ENCODE peak calls at places on chromosomes 16 and 17, in six cellular contexts. C is ACHN; V is ascending aorta; I is stomach; R is activated T-helper 1 cell treated with anti-CD3 and anti-CD28 coated beads, Interleukin-12 subunit alpha, Interleukin-12 subunit beta, Interleukin-2, Interleukin-4 antibody, amounts not matched to agents 30 ng/mL and 10 ng/mL and 1 ng/mL, durations not matched to agents 14 hours and 24 hours and 36 hours; H is stimulated activated naive CD4-positive, alpha-beta T cell. F is an unnamed sample.

GRCh38 chr17:29734640-29735039 is 111.9 kb upstream of the CORO6 start:
- DNase-seq in C (no peak), H (no peak), V (no peak), R (no peak), I (no peak), F (no peak)

GRCh38 chr16:17509194-17509593 is 38.4 kb upstream of the XYLT1 start:
- DNase-seq in C (no peak), I (no peak), V (no peak), R (no peak), H (no peak), F (no peak)

GRCh38 chr17:45719335-45720071 is 64.6 kb upstream of the CRHR1 start:
- DNase-seq in R (no peak), V (no peak), I (no peak), H (no peak), C (peak; percentile 65), F (no peak)

GRCh38 chr17:49637050-49637449 is 40.8 kb downstream of the SPOP start:
- DNase-seq in V (no peak), R (no peak), C (no peak), H (no peak), I (no peak), F (no peak)

GRCh38 chr17:17606416-17607000 is 15.0 kb upstream of the PEMT start:
- DNase-seq in V (no peak), H (no peak), I (no peak), R (no peak), C (no peak), F (no peak)

GRCh38 chr17:29039764-29040598 is 3.0 kb upstream of the PIPOX start:
- DNase-seq in V (no peak), I (no peak), C (no peak), H (no peak), R (no peak), F (no peak)

GRCh38 chr17:83083368-83084201 is 4.2 kb downstream of the METRNL start:
- DNase-seq in C (peak; percentile 82), I (no peak), H (no peak), R (peak; percentile 50), V (no peak), F (peak; percentile 76)

GRCh38 chr17:9473716-9474115 is 101.9 kb downstream of the STX8 start:
- DNase-seq in H (no peak), C (no peak), V (no peak), R (no peak), I (no peak), F (no peak)

GRCh38 chr17:45317113-45317820 is 447 bp upstream of the MAP3K14 start:
- DNase-seq in R (peak; percentile 99), I (peak; percentile 100), H (peak; percentile 100), V (peak; percentile 99), C (peak; percentile 100), F (peak; percentile 100)

GRCh38 chr17:19991252-19991885 is 13.7 kb upstream of the AKAP10 start:
- DNase-seq in C (no peak), I (no peak), V (no peak), H (no peak), R (no peak), F (no peak)

GRCh38 chr17:13523164-13523563 is 78.6 kb downstream of the HS3ST3A1 start:
- DNase-seq in R (no peak), V (no peak), H (no peak), C (no peak), I (no peak), F (no peak)

GRCh38 chr16:74568961-74569631 is 37.8 kb downstream of the GLG1 start:
- DNase-seq in C (no peak), R (no peak), V (no peak), H (no peak), I (no peak), F (no peak)

GRCh38 chr16:68289621-68290329 is 21.0 kb downstream of the SLC7A6OS start:
- DNase-seq in C (no peak), I (no peak), V (no peak), H (peak; percentile 44), R (peak; percentile 40), F (no peak)

GRCh38 chr17:47161988-47162622 is 27.0 kb downstream of the CDC27 start:
- DNase-seq in V (no peak), H (no peak), C (no peak), I (no peak), R (no peak), F (no peak)

GRCh38 chr17:40612510-40613244 is 34.9 kb downstream of the SMARCE1 start:
- DNase-seq in I (no peak), C (no peak), R (no peak), V (no peak), H (peak; percentile 87), F (no peak)

GRCh38 chr17:21186399-21187187 is 27.4 kb downstream of the TMEM11 start:
- DNase-seq in H (no peak), R (no peak), V (no peak), C (no peak), I (no peak), F (no peak)

F was measured in brain pericyte.